ENCODE peak calls at places on chromosomes 4 and X, in four cellular contexts. One of them, this sample, is unnamed. For H3K27me3 and H3K4me1, the result is how much of the 10 kb centered on the place peaks cover.

GRCh38 chrX:122241959-122242358 is 942.1 kb upstream of the GRIA3 start:
- DNase-seq in tibial artery: no peak
- DNase-seq in uterus: no peak
- DNase-seq in GM23338: no peak
- DNase-seq in this sample: no peak

GRCh38 chrX:133608406-133608805 is 193.1 kb upstream of the GPC4 start:
- DNase-seq in tibial artery: no peak
- DNase-seq in uterus: no peak
- DNase-seq in GM23338: no peak
- DNase-seq in this sample: no peak

GRCh38 chr4:1718095-1718850 is 2.9 kb downstream of the TMEM129 start:
- DNase-seq in tibial artery: no peak
- DNase-seq in uterus: no peak
- DNase-seq in GM23338: no peak
- DNase-seq in this sample: no peak

GRCh38 chrX:103823591-103823990 is 8.5 kb downstream of the RAB9B start:
- DNase-seq in tibial artery: no peak
- DNase-seq in uterus: no peak
- DNase-seq in GM23338: no peak
- DNase-seq in this sample: no peak

GRCh38 chrX:16771483-16772398 is 14.5 kb upstream of the TXLNG start:
- DNase-seq in tibial artery: no peak
- DNase-seq in uterus: no peak
- DNase-seq in GM23338: peak
- DNase-seq in this sample: no peak

GRCh38 chrX:68997911-68998310 is 167.3 kb downstream of the PJA1 start:
- DNase-seq in tibial artery: peak
- DNase-seq in uterus: peak
- DNase-seq in GM23338: no peak
- DNase-seq in this sample: peak

GRCh38 chr4:154294951-154295350 is 196.6 kb downstream of the DCHS2 start:
- DNase-seq in tibial artery: no peak
- DNase-seq in uterus: no peak
- DNase-seq in GM23338: no peak
- DNase-seq in this sample: no peak

GRCh38 chr4:187307131-187307530 is 583.5 kb upstream of the FAT1 start:
- DNase-seq in tibial artery: no peak
- DNase-seq in uterus: no peak
- DNase-seq in GM23338: no peak
- DNase-seq in this sample: no peak

GRCh38 chr4:15868065-15868464 is 70.5 kb downstream of the FGFBP1 start:
- DNase-seq in tibial artery: no peak
- DNase-seq in uterus: no peak
- DNase-seq in GM23338: peak
- DNase-seq in this sample: no peak

GRCh38 chr4:30728291-30728690 is 8.1 kb downstream of the PCDH7 start:
- DNase-seq in tibial artery: no peak
- DNase-seq in uterus: no peak
- DNase-seq in GM23338: no peak
- DNase-seq in this sample: no peak

GRCh38 chr4:183721207-183722081 is 62.4 kb downstream of the TRAPPC11 start:
- DNase-seq in tibial artery: no peak
- DNase-seq in uterus: peak
- DNase-seq in GM23338: peak
- DNase-seq in this sample: peak

GRCh38 chrX:110985470-110985869 is 110.5 kb upstream of the PAK3 start:
- DNase-seq in tibial artery: no peak
- DNase-seq in uterus: no peak
- DNase-seq in GM23338: no peak
- DNase-seq in this sample: no peak

GRCh38 chr4:95050980-95051688 is 293.4 kb downstream of the BMPR1B start:
- DNase-seq in tibial artery: no peak
- DNase-seq in uterus: no peak
- DNase-seq in GM23338: peak
- DNase-seq in this sample: no peak

GRCh38 chrX:17876135-17876534 is 15.0 kb upstream of the RAI2 start:
- DNase-seq in tibial artery: no peak
- DNase-seq in uterus: no peak
- DNase-seq in GM23338: peak
- DNase-seq in this sample: no peak

GRCh38 chr4:118765399-118765798 is 70.5 kb downstream of the SEC24D start:
- DNase-seq in tibial artery: no peak
- DNase-seq in uterus: peak
- DNase-seq in GM23338: no peak
- DNase-seq in this sample: no peak

GRCh38 chr4:121252224-121252806 is 88.2 kb upstream of the TNIP3 start:
- DNase-seq in tibial artery: peak
- DNase-seq in uterus: peak
- DNase-seq in GM23338: peak
- DNase-seq in this sample: peak

GRCh38 chr4:7515390-7515902 is 80.7 kb upstream of the PSAPL1 start:
- DNase-seq in tibial artery: no peak
- DNase-seq in uterus: no peak
- DNase-seq in GM23338: no peak
- DNase-seq in this sample: no peak

GRCh38 chrX:68939868-68940267 is 111.0 kb downstream of the EFNB1 start:
- DNase-seq in tibial artery: no peak
- DNase-seq in uterus: no peak
- DNase-seq in GM23338: no peak
- DNase-seq in this sample: no peak

GRCh38 chrX:40090050-40090804 is 7.5 kb downstream of the BCOR start:
- DNase-seq in tibial artery: peak
- DNase-seq in uterus: peak
- DNase-seq in GM23338: no peak
- DNase-seq in this sample: no peak

GRCh38 chrX:40087574-40088298 is 10.0 kb downstream of the BCOR start:
- DNase-seq in tibial artery: no peak
- DNase-seq in uterus: no peak
- DNase-seq in GM23338: no peak
- DNase-seq in this sample: no peak

GRCh38 chrX:40088299-40088625 is 9.5 kb downstream of the BCOR start:
- DNase-seq in tibial artery: no peak
- DNase-seq in uterus: no peak
- DNase-seq in GM23338: peak
- DNase-seq in this sample: no peak

GRCh38 chrX:40090961-40091360 is 6.8 kb downstream of the BCOR start:
- DNase-seq in tibial artery: no peak
- DNase-seq in uterus: no peak
- DNase-seq in GM23338: no peak
- DNase-seq in this sample: no peak

GRCh38 chrX:40088803-40089540 is 8.8 kb downstream of the BCOR start:
- DNase-seq in tibial artery: no peak
- DNase-seq in uterus: no peak
- DNase-seq in GM23338: no peak
- DNase-seq in this sample: no peak
- H3K27me3 ChIP-seq in tibial artery: under half
- H3K27me3 ChIP-seq in uterus: under half
- H3K27me3 ChIP-seq in GM23338: half or more
- H3K27me3 ChIP-seq in this sample: under half

DNA sequence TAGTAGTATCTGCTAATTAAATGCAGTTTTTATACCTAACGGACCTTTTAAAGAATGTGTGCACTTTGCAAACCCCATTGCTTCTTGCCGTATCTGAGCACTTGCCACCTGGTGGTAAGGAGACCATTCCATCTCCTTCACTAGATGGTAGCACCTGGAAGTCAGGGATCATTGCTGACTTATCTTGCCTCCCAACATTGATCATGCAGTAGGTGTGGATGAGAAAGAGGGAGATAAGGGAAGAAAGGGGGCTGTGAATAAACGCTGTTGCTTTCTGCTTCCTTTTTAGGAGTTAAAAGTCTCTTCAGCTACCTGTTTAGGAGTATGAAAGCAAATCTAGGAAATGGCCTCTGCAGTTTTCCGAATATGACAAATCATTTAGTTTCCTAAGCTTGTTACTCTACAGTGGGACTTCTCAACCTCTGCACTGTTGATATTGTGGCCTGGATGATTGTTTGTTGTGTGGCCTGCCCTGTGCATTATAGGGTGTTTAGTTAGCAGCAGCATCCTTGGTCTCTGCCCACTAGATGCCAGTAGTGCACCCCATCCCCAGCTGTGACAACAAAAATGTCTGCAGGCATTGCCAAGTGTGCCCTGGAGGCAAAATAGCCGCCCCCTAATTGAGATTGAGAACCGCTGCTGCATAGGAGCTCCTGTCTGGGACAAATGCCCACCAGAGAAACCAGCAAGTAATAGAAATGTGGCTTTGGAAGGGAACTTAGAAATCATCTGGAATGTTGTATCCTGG is 38.8 kb downstream of the GAB1 start:
- DNase-seq in tibial artery: no peak
- DNase-seq in uterus: no peak
- DNase-seq in GM23338: peak
- DNase-seq in this sample: peak
- TF ChIP-seq CTCF in tibial artery: peak
- TF ChIP-seq CTCF in uterus: peak
- TF ChIP-seq CTCF in GM23338: peak
- TF ChIP-seq CTCF in this sample: peak

GRCh38 chr4:76979236-76979635 is 29.7 kb downstream of the SEPTIN11 start:
- DNase-seq in tibial artery: no peak
- DNase-seq in uterus: no peak
- DNase-seq in GM23338: no peak
- DNase-seq in this sample: no peak
- H3K4me1 ChIP-seq in tibial artery: under half
- H3K4me1 ChIP-seq in uterus: under half
- H3K4me1 ChIP-seq in GM23338: under half
- H3K4me1 ChIP-seq in this sample: under half

GRCh38 chr4:142718981-142719380 is 127.1 kb downstream of the INPP4B start:
- DNase-seq in tibial artery: no peak
- DNase-seq in uterus: no peak
- DNase-seq in GM23338: no peak
- DNase-seq in this sample: no peak

GRCh38 chr4:142708231-142708630 is 137.9 kb downstream of the INPP4B start:
- DNase-seq in tibial artery: no peak
- DNase-seq in uterus: no peak
- DNase-seq in GM23338: peak
- DNase-seq in this sample: no peak

GRCh38 chr4:142715727-142716126 is 130.4 kb downstream of the INPP4B start:
- DNase-seq in tibial artery: no peak
- DNase-seq in uterus: no peak
- DNase-seq in GM23338: no peak
- DNase-seq in this sample: no peak

DNA sequence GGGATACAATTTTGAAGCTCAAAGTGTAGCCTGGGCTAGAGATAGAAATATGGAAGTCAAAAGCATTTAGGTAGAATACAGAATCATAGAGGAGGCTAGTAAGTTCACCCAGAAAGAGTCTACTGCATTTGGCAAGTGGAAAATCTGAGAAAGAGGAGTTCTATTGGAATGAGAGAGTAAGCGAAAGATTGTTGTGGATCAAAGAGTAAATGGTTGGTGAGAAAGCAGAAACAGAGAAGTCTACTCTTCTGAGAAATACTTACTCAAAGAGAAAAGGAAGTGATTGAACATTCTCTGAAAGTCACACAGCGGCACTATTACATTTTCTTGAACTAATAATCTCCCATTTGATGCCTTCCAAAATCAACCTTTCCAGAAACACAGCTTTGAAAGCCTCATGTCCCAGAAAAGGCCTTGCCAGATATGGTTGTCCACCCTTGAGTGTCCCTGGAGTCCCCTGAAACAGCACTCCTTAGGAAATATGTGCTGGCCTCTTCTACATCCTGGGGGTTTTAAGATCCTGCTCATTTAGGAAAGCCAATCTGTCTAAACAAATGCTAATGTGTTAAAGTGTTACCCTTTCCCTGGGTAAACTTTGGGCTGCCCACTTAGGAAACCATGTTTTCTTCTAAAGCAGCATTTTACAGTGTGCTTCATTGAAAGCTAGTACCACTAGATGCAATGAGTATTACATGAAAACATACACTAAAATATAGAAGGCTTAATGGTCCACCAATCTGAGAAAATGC is 132.6 kb downstream of the INPP4B start:
- DNase-seq in tibial artery: no peak
- DNase-seq in uterus: no peak
- DNase-seq in GM23338: peak
- DNase-seq in this sample: no peak
- H3K27me3 ChIP-seq in tibial artery: under half
- H3K27me3 ChIP-seq in uterus: under half
- H3K27me3 ChIP-seq in GM23338: half or more
- H3K27me3 ChIP-seq in this sample: under half

GRCh38 chrX:120311632-120312000 is 355 bp upstream of the TMEM255A start:
- DNase-seq in tibial artery: no peak
- DNase-seq in uterus: no peak
- DNase-seq in GM23338: no peak
- DNase-seq in this sample: no peak

GRCh38 chrX:120308558-120308957 is 2.7 kb downstream of the TMEM255A start:
- DNase-seq in tibial artery: no peak
- DNase-seq in uterus: peak
- DNase-seq in GM23338: peak
- DNase-seq in this sample: no peak

GRCh38 chrX:120309873-120310730 is 1.2 kb downstream of the TMEM255A start:
- DNase-seq in tibial artery: no peak
- DNase-seq in uterus: peak
- DNase-seq in GM23338: peak
- DNase-seq in this sample: no peak

GRCh38 chrX:120310861-120311631 is at the start of gene TMEM255A:
- DNase-seq in tibial artery: no peak
- DNase-seq in uterus: peak
- DNase-seq in GM23338: peak
- DNase-seq in this sample: no peak

GRCh38 chrX:120308959-120309872 is 2.0 kb downstream of the TMEM255A start:
- DNase-seq in tibial artery: peak
- DNase-seq in uterus: peak
- DNase-seq in GM23338: peak
- DNase-seq in this sample: peak
- TF ChIP-seq CTCF in tibial artery: no peak
- TF ChIP-seq CTCF in uterus: peak
- TF ChIP-seq CTCF in GM23338: peak
- TF ChIP-seq CTCF in this sample: peak

GRCh38 chr4:100842856-100843255 is 325.0 kb upstream of the EMCN start:
- DNase-seq in tibial artery: no peak
- DNase-seq in uterus: no peak
- DNase-seq in GM23338: no peak
- DNase-seq in this sample: no peak

GRCh38 chr4:100838286-100838685 is 320.5 kb upstream of the EMCN start:
- DNase-seq in tibial artery: no peak
- DNase-seq in uterus: no peak
- DNase-seq in GM23338: no peak
- DNase-seq in this sample: no peak

GRCh38 chr4:100841911-100842310 is 324.1 kb upstream of the EMCN start:
- DNase-seq in tibial artery: no peak
- DNase-seq in uterus: no peak
- DNase-seq in GM23338: no peak
- DNase-seq in this sample: no peak

GRCh38 chr4:100839712-100840111 is 321.9 kb upstream of the EMCN start:
- DNase-seq in tibial artery: no peak
- DNase-seq in uterus: no peak
- DNase-seq in GM23338: no peak
- DNase-seq in this sample: no peak

GRCh38 chr4:100836929-100837328 is 319.1 kb upstream of the EMCN start:
- DNase-seq in tibial artery: no peak
- DNase-seq in uterus: no peak
- DNase-seq in GM23338: no peak
- DNase-seq in this sample: no peak
- H3K4me1 ChIP-seq in tibial artery: under half
- H3K4me1 ChIP-seq in uterus: under half
- H3K4me1 ChIP-seq in GM23338: under half
- H3K4me1 ChIP-seq in this sample: under half

This sample was measured in lung.